ENCODE peak calls at places on chromosomes 7 and 10, in seven cellular contexts. C is K562, O is lower leg skin, B is body of pancreas, E is sigmoid colon, F is A549, J is NB4. Z is an unnamed sample.

GRCh38 chr7:107693396-107693795 is 32.8 kb downstream of the SLC26A4 start:
- DNase-seq in C (no peak), O (no peak), B (no peak), E (no peak), F (no peak), J (no peak), Z (no peak)

GRCh38 chr7:75867390-75867717 is 11.5 kb upstream of the RHBDD2 start:
- DNase-seq in C (no peak), O (no peak), B (no peak), E (no peak), F (no peak), J (no peak), Z (no peak)

GRCh38 chr10:113096111-113097045 is 146.3 kb downstream of the TCF7L2 start:
- DNase-seq in C (no peak), O (peak; percentile 28), B (no peak), E (peak; percentile 79), F (no peak), J (no peak), Z (no peak)

GRCh38 chr10:34484164-34484563 is 330.9 kb downstream of the PARD3 start:
- DNase-seq in C (no peak), O (no peak), B (no peak), E (no peak), F (no peak), J (no peak), Z (no peak)

GRCh38 chr7:106613861-106614560 is 46.9 kb downstream of the CCDC71L start:
- DNase-seq in C (no peak), O (no peak), B (no peak), E (no peak), F (no peak), J (no peak), Z (no peak)

GRCh38 chr7:152313217-152313616 is 122.6 kb downstream of the KMT2C start:
- DNase-seq in C (no peak), O (no peak), B (no peak), E (no peak), F (no peak), J (no peak), Z (no peak)

GRCh38 chr10:35795131-35795819 is 153.2 kb upstream of the FZD8 start:
- DNase-seq in C (no peak), O (no peak), B (no peak), E (no peak), F (no peak), J (peak; percentile 0), Z (no peak)

GRCh38 chr10:27568196-27569175 is 64.4 kb downstream of the RAB18 start:
- DNase-seq in C (no peak), O (no peak), B (no peak), E (no peak), F (no peak), J (peak; percentile 2), Z (no peak)

GRCh38 chr7:4123823-4124222 is 558.3 kb upstream of the FOXK1 start:
- DNase-seq in C (no peak), O (no peak), B (no peak), E (peak; percentile 15), F (no peak), J (peak; percentile 76), Z (peak; percentile 95)

GRCh38 chr10:43731486-43731885 is 82.8 kb upstream of the ZNF32 start:
- DNase-seq in C (no peak), O (no peak), B (no peak), E (no peak), F (no peak), J (no peak), Z (no peak)

GRCh38 chr10:17075510-17075909 is 54.1 kb downstream of the CUBN start:
- DNase-seq in C (no peak), O (no peak), B (no peak), E (no peak), F (peak; percentile 28), J (no peak), Z (no peak)

GRCh38 chr7:150799156-150799555 is 1.0 kb downstream of the TMEM176B start:
- DNase-seq in C (no peak), O (no peak), B (no peak), E (no peak), F (no peak), J (no peak), Z (no peak)

GRCh38 chr7:36165059-36165458 is 12.0 kb downstream of the EEPD1 start:
- DNase-seq in C (no peak), O (no peak), B (no peak), E (no peak), F (no peak), J (peak; percentile 70), Z (no peak)

GRCh38 chr10:78746178-78746763 is 322.5 kb upstream of the ZMIZ1 start:
- DNase-seq in C (no peak), O (peak; percentile 67), B (no peak), E (peak; percentile 54), F (no peak), J (no peak), Z (no peak)

GRCh38 chr7:155972651-155973349 is 160.5 kb upstream of the SHH start:
- DNase-seq in C (no peak), O (no peak), B (no peak), E (peak; percentile 49), F (no peak), J (no peak), Z (no peak)

GRCh38 chr7:97868788-97869187 is 3.4 kb downstream of the ASNS start:
- DNase-seq in C (no peak), O (no peak), B (peak; percentile 23), E (no peak), F (no peak), J (peak; percentile 26), Z (no peak)

GRCh38 chr10:125848857-125849256 is 25.5 kb downstream of the BCCIP start:
- DNase-seq in C (no peak), O (no peak), B (no peak), E (no peak), F (no peak), J (no peak), Z (no peak)

GRCh38 chr10:12348870-12349627 is at the start of gene CAMK1D:
- DNase-seq in C (peak; percentile 87), O (peak; percentile 97), B (peak; percentile 86), E (peak; percentile 94), F (peak; percentile 60), J (peak; percentile 88), Z (peak; percentile 64)

GRCh38 chr10:12351447-12351846 is 2.1 kb downstream of the CAMK1D start:
- DNase-seq in C (no peak), O (peak; percentile 89), B (peak; percentile 29), E (peak; percentile 67), F (no peak), J (no peak), Z (no peak)

GRCh38 chr10:12350925-12351324 is 1.6 kb downstream of the CAMK1D start:
- DNase-seq in C (no peak), O (no peak), B (no peak), E (no peak), F (no peak), J (no peak), Z (no peak)

GRCh38 chr10:12349628-12350166 is 350 bp downstream of the CAMK1D start:
- DNase-seq in C (no peak), O (no peak), B (no peak), E (peak; percentile 69), F (no peak), J (no peak), Z (no peak)

DNA sequence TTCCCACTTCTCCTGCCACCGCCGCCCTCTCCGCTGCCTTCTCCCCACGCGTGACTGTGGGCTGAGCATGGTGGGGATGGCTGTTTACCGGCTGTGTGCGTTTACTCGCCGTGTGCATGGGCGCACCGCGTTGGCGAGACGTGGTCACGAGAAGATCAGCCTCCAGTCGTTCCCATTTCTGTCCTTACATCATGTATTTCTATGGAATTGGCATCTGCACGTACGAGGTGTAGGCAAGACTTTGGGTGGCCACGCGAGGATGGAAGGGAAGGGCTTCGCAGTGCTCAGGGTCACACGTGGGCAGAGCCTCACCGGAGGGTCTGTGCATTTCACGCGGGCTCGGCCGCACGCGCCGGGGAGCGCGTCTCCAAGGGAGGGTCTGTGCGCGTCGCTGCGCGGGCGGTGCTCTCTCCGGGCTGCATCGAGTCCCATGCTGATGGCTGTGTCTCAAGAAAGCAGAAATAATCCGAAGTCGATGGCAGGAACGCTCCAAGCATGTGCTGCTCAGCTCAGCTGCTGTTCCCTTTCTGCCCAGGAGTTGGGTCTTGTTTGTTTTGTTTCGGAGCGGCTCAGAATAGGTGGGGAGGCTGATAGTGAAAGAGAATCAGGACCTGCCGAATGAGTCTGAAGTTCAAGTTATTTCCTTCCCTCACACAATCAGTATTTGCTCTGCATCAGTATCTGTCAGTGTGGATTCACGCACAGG is 973 bp downstream of the CAMK1D start:
- DNase-seq in C (no peak), O (peak; percentile 91), B (peak; percentile 56), E (peak; percentile 72), F (peak; percentile 51), J (peak; percentile 63), Z (no peak)
- TF ChIP-seq POLR2A in C (no peak), O (no peak), B (peak; percentile 19), E (no peak), F (no peak), J (no peak), Z (no peak)

DNA sequence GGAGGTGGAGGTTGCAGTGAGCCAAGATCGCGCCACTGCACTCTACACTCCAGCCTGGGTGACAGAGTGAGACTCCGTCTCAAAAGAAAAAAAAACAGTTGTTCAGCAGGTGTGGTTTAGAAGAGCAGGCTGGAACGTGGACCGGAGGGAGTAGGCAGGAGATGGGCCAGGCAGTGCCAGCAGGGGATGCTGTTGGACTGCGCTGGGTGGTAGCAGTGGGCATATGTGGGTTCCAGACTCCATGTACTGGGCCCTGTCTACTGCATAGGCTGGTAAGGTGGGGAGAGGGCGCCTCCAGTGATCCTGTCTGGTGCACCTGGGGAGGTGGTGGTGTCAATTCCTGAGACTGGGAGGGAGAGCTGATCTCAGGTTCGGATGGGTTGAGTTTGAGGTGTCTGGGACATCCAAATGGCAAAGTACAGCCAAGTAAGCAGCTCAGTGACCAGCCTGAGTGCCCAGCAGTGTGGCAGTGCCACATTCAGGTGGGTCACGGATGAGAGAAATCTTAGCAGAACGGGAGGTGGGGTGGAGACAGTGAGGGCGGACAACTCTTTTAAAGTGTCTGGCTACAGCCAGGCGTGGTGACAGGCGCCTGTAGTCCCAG is 25.9 kb downstream of the SFXN4 start:
- DNase-seq in C (no peak), O (no peak), B (peak; percentile 33), E (no peak), F (peak; percentile 51), J (peak; percentile 79), Z (peak; percentile 78)
- TF ChIP-seq POLR2A in C (peak; percentile 37), O (no peak), B (no peak), E (no peak), F (no peak), J (no peak), Z (no peak)

GRCh38 chr10:87817873-87818504 is at the start of gene ATAD1:
- DNase-seq in C (peak; percentile 76), O (peak; percentile 94), B (peak; percentile 87), E (peak; percentile 89), F (peak; percentile 76), J (peak; percentile 96), Z (peak; percentile 92)
- TF ChIP-seq POLR2A in C (peak; percentile 88), O (no peak), B (peak; percentile 87), E (peak; percentile 30), F (peak; percentile 63), J (peak; percentile 92), Z (peak; percentile 72)

GRCh38 chr7:66871076-66871475 is 49.9 kb upstream of the TMEM248 start:
- DNase-seq in C (no peak), O (no peak), B (no peak), E (no peak), F (no peak), J (no peak), Z (no peak)

GRCh38 chr7:66865290-66865864 is 55.6 kb upstream of the TMEM248 start:
- DNase-seq in C (no peak), O (no peak), B (no peak), E (no peak), F (no peak), J (no peak), Z (no peak)

GRCh38 chr7:66869660-66870450 is 51.2 kb upstream of the TMEM248 start:
- DNase-seq in C (peak; percentile 51), O (no peak), B (no peak), E (no peak), F (no peak), J (no peak), Z (no peak)

GRCh38 chr7:66867198-66867790 is 53.7 kb upstream of the TMEM248 start:
- DNase-seq in C (no peak), O (no peak), B (no peak), E (no peak), F (no peak), J (no peak), Z (no peak)
- TF ChIP-seq POLR2A in C (no peak), O (no peak), B (no peak), E (no peak), F (no peak), J (no peak), Z (no peak)

Z was measured in H54.